ENCODE peak calls at places on chromosomes 5 and 9, in eight cellular contexts. Y is cardiac muscle cell, I is sigmoid colon, F is keratinocyte, Z is left ventricle myocardium inferior, M is GM23338, R is GM06990, H is spleen. A is an unnamed sample. For H3K27me3, the result is how much of the 10 kb centered on the place peaks cover.

GRCh38 chr5:10768304-10768899 is 7.4 kb upstream of the DAP start:
- DNase-seq in Y (no peak), I (no peak), F (no peak), Z (no peak), M (no peak), R (no peak), H (no peak), A (no peak)

GRCh38 chr5:151612689-151613427 is 21.7 kb upstream of the FAT2 start:
- DNase-seq in Y (no peak), I (no peak), F (peak), Z (no peak), M (no peak), R (peak), H (no peak), A (no peak)

GRCh38 chr5:122170630-122171029 is 41.3 kb downstream of the ZNF474 start:
- DNase-seq in Y (peak), I (no peak), F (no peak), Z (no peak), M (peak), R (no peak), H (no peak), A (no peak)

GRCh38 chr9:86966852-86967511 is 19.7 kb upstream of the GAS1 start:
- DNase-seq in Y (no peak), I (peak), F (no peak), Z (peak), M (no peak), R (no peak), H (no peak), A (no peak)

GRCh38 chr5:67299317-67299716 is 102.7 kb upstream of the CD180 start:
- DNase-seq in Y (peak), I (no peak), F (no peak), Z (no peak), M (no peak), R (no peak), H (no peak), A (no peak)

GRCh38 chr9:107423540-107423939 is 66.0 kb downstream of the KLF4 start:
- DNase-seq in Y (no peak), I (no peak), F (no peak), Z (no peak), M (no peak), R (no peak), H (no peak), A (no peak)

GRCh38 chr5:6723122-6723885 is 10.1 kb downstream of the TENT4A start:
- DNase-seq in Y (no peak), I (no peak), F (no peak), Z (no peak), M (no peak), R (no peak), H (no peak), A (no peak)

GRCh38 chr5:141598389-141599360 is 20.1 kb downstream of the DIAPH1 start:
- DNase-seq in Y (no peak), I (no peak), F (no peak), Z (no peak), M (no peak), R (no peak), H (no peak), A (no peak)

GRCh38 chr5:175235251-175235963 is 208.6 kb downstream of the DRD1 start:
- DNase-seq in Y (no peak), I (no peak), F (no peak), Z (no peak), M (no peak), R (no peak), H (no peak), A (no peak)

GRCh38 chr5:169164481-169164925 is 136.4 kb downstream of the SLIT3 start:
- DNase-seq in Y (peak), I (no peak), F (peak), Z (no peak), M (peak), R (no peak), H (no peak), A (no peak)

GRCh38 chr5:123455095-123455494 is 31.9 kb upstream of the CEP120 start:
- DNase-seq in Y (no peak), I (no peak), F (no peak), Z (no peak), M (no peak), R (no peak), H (no peak), A (no peak)

GRCh38 chr5:51380603-51381207 is 2.5 kb upstream of the ISL1 start:
- DNase-seq in Y (peak), I (no peak), F (no peak), Z (no peak), M (peak), R (no peak), H (no peak), A (no peak)

GRCh38 chr5:19865336-19866087 is 122.5 kb downstream of the CDH18 start:
- DNase-seq in Y (no peak), I (no peak), F (no peak), Z (no peak), M (peak), R (no peak), H (no peak), A (no peak)

GRCh38 chr5:56620903-56621680 is 194.3 kb upstream of the MAP3K1 start:
- DNase-seq in Y (peak), I (no peak), F (no peak), Z (no peak), M (no peak), R (no peak), H (no peak), A (no peak)

GRCh38 chr5:131754363-131754762 is 42.5 kb downstream of the FNIP1 start:
- DNase-seq in Y (no peak), I (no peak), F (no peak), Z (no peak), M (no peak), R (no peak), H (no peak), A (no peak)

GRCh38 chr9:15155826-15156225 is 151.2 kb downstream of the TTC39B start:
- DNase-seq in Y (peak), I (no peak), F (no peak), Z (no peak), M (no peak), R (no peak), H (no peak), A (no peak)

GRCh38 chr5:158700231-158700996 is 399.3 kb downstream of the EBF1 start:
- DNase-seq in Y (peak), I (no peak), F (no peak), Z (no peak), M (no peak), R (no peak), H (no peak), A (no peak)

GRCh38 chr9:87277346-87277745 is 220.3 kb upstream of the DAPK1 start:
- DNase-seq in Y (no peak), I (no peak), F (no peak), Z (no peak), M (no peak), R (no peak), H (no peak), A (no peak)

GRCh38 chr9:99954841-99955240 is 48.4 kb downstream of the STX17 start:
- DNase-seq in Y (no peak), I (no peak), F (no peak), Z (no peak), M (no peak), R (peak), H (no peak), A (no peak)

GRCh38 chr5:20420991-20421595 is 433.1 kb upstream of the CDH18 start:
- DNase-seq in Y (no peak), I (no peak), F (no peak), Z (no peak), M (peak), R (no peak), H (no peak), A (no peak)

GRCh38 chr5:132687995-132688394 is 14.2 kb downstream of the IL4 start:
- DNase-seq in Y (no peak), I (no peak), F (no peak), Z (no peak), M (no peak), R (no peak), H (no peak), A (no peak)

GRCh38 chr5:132184588-132184987 is 43.1 kb downstream of the P4HA2 start:
- DNase-seq in Y (no peak), I (no peak), F (no peak), Z (no peak), M (peak), R (no peak), H (no peak), A (no peak)

GRCh38 chr9:127877566-127877998 is at the start of gene AK1:
- DNase-seq in Y (peak), I (peak), F (no peak), Z (peak), M (peak), R (no peak), H (peak), A (peak)

GRCh38 chr5:91469517-91470165 is 86.5 kb upstream of the ARRDC3 start:
- DNase-seq in Y (no peak), I (no peak), F (no peak), Z (no peak), M (no peak), R (no peak), H (no peak), A (no peak)

GRCh38 chr5:171745602-171746001 is 40.0 kb upstream of the SMIM23 start:
- DNase-seq in Y (no peak), I (no peak), F (no peak), Z (no peak), M (no peak), R (no peak), H (no peak), A (no peak)

GRCh38 chr9:99029083-99029482 is 75.8 kb upstream of the TGFBR1 start:
- DNase-seq in Y (no peak), I (no peak), F (no peak), Z (no peak), M (no peak), R (no peak), H (no peak), A (no peak)

GRCh38 chr9:86679979-86680378 is 267.3 kb downstream of the GAS1 start:
- DNase-seq in Y (no peak), I (no peak), F (no peak), Z (no peak), M (no peak), R (no peak), H (no peak), A (no peak)

GRCh38 chr5:159340511-159340910 is 10.2 kb upstream of the IL12B start:
- DNase-seq in Y (no peak), I (no peak), F (no peak), Z (no peak), M (no peak), R (no peak), H (no peak), A (no peak)

GRCh38 chr5:36152324-36153298 is 700 bp downstream of the SKP2 start:
- DNase-seq in Y (peak), I (no peak), F (no peak), Z (no peak), M (peak), R (no peak), H (peak), A (no peak)

GRCh38 chr5:14108170-14108996 is 34.8 kb upstream of the TRIO start:
- DNase-seq in Y (peak), I (peak), F (peak), Z (peak), M (peak), R (peak), H (no peak), A (peak)

DNA sequence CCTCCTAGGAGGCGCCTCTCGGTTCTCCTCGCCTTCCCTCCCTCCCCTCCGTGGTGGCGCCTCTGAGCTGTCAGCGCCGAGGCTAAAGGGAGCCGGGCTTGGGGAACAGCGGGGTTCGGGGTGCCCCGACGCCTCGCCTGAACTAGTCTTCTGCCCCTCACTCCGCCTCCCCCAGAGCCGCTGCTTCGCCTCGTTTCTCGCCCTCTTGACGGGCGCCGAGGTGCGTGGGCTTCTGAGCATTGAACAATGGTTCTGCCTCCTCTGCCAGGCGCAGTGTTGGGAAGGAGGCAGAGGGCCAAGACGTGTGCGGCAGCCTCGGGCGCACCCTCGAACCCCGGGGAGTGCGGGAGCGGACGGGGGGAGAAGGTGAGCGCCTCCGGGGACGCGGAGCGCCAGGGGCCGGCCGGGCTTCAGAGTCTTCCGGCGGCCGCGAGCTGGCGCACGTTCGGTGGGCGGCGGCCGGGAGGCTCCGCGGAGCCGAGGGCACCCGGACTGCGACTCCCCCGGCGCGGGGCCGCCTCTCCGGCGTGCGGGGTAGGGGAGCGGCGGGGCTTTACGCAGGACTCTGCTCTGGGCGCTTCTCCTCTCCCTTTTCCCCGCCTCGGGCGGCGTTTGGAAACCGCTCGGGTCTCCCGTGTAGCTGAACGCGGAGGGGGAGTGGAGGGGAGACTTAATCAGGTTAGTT is 916 bp downstream of the VLDLR start:
- DNase-seq in Y (peak), I (peak), F (no peak), Z (peak), M (peak), R (peak), H (peak), A (peak)
- H3K27me3 ChIP-seq in Y (under half), I (under half), F (under half), Z (under half), M (under half), R (under half), H (under half), A (under half)

DNA sequence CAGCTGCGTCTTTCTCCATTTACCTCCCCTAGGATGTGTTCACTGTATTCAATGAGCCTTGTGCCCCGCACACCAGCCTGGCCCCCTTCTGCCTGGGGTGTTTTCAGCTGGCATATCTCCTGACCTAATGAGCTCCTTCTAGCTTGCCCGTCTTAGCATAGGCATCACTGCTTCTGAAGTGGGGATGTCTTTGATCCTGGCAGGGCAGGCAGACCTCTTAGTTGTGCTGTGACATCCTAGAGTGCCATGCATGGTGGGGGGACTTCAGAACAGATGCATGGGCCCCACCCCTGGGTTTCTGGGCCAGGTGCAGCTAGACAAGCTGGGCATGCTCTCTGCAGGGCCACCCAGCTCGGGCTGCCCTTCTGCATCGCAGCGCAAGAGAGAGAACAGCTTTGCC is 172.7 kb downstream of the GADD45G start:
- DNase-seq in Y (no peak), I (no peak), F (no peak), Z (no peak), M (no peak), R (no peak), H (peak), A (no peak)
- H3K27me3 ChIP-seq in Y (under half), I (under half), F (under half), Z (under half), M (under half), R (under half), H (under half), A (under half)

DNA sequence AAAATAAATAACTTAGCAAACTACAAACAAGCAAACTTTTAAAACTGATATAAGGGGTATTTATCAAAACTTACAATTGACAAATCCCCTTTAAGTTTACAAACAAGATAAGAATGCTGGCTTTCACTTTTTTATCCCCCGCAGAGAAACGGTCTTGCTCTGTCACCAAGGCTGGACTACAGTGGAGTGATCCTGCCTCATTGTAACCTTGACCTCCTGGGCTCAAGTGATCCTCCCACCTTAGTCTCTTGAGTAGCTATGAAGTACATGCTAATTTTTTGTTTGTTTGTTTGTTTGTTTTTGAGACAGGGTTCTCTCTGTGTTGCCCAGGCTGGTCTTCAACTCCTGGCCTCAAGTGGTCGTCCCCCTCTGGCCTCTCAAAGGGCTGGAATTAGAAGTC is 9.0 kb upstream of the NIPSNAP3A start:
- DNase-seq in Y (no peak), I (no peak), F (no peak), Z (no peak), M (no peak), R (no peak), H (no peak), A (no peak)
- H3K27me3 ChIP-seq in Y (under half), I (under half), F (under half), Z (under half), M (under half), R (under half), H (under half), A (under half)

GRCh38 chr9:114806571-114806970 is 732 bp upstream of the TNFSF15 start:
- DNase-seq in Y (no peak), I (no peak), F (no peak), Z (no peak), M (no peak), R (no peak), H (no peak), A (no peak)

GRCh38 chr9:114803459-114803858 is 2.4 kb downstream of the TNFSF15 start:
- DNase-seq in Y (no peak), I (no peak), F (no peak), Z (peak), M (peak), R (no peak), H (no peak), A (no peak)

GRCh38 chr9:114804504-114804903 is 1.3 kb downstream of the TNFSF15 start:
- DNase-seq in Y (peak), I (no peak), F (no peak), Z (no peak), M (no peak), R (no peak), H (no peak), A (no peak)

GRCh38 chr9:114803886-114804285 is 2.0 kb downstream of the TNFSF15 start:
- DNase-seq in Y (peak), I (no peak), F (no peak), Z (no peak), M (no peak), R (no peak), H (no peak), A (no peak)

GRCh38 chr9:114805670-114806551 is at the start of gene TNFSF15:
- DNase-seq in Y (no peak), I (peak), F (no peak), Z (no peak), M (peak), R (peak), H (peak), A (peak)
- H3K27me3 ChIP-seq in Y (half or more), I (under half), F (under half), Z (under half), M (under half), R (under half), H (under half), A (under half)

GRCh38 chr5:77640577-77641396 is 2.3 kb upstream of the OTP start:
- DNase-seq in Y (no peak), I (no peak), F (no peak), Z (no peak), M (peak), R (no peak), H (no peak), A (no peak)
- H3K27me3 ChIP-seq in Y (half or more), I (half or more), F (half or more), Z (half or more), M (half or more), R (under half), H (half or more), A (under half)

A was measured in pancreas.